ENCODE peak calls at places on chromosomes 5 and 9, in seven cellular contexts. One of them, this sample, is unnamed.
A peak's percentile ranks its signal among the peaks of the same experiment; 100 is the strongest.

GRCh38 chr5:35159370-35159742 is 70.9 kb downstream of the PRLR start:
- DNase-seq in adipocyte: peak; percentile 55
- DNase-seq in hepatocyte: peak; percentile 42
- DNase-seq in tibial artery: no peak
- DNase-seq in GM03348: peak; percentile 12
- DNase-seq in head of caudate nucleus: no peak
- DNase-seq in HFFc6: no peak
- DNase-seq in this sample: no peak

GRCh38 chr5:76601470-76601869 is 21.7 kb downstream of the F2RL2 start:
- DNase-seq in adipocyte: peak; percentile 94
- DNase-seq in hepatocyte: peak; percentile 77
- DNase-seq in tibial artery: no peak
- DNase-seq in GM03348: peak; percentile 74
- DNase-seq in head of caudate nucleus: peak; percentile 48
- DNase-seq in HFFc6: peak; percentile 66
- DNase-seq in this sample: no peak

GRCh38 chr9:33012328-33013068 is 11.1 kb upstream of the APTX start:
- DNase-seq in adipocyte: no peak
- DNase-seq in hepatocyte: no peak
- DNase-seq in tibial artery: no peak
- DNase-seq in GM03348: no peak
- DNase-seq in head of caudate nucleus: no peak
- DNase-seq in HFFc6: no peak
- DNase-seq in this sample: no peak

GRCh38 chr5:150313921-150314716 is 11.4 kb upstream of the ARSI start:
- DNase-seq in adipocyte: no peak
- DNase-seq in hepatocyte: no peak
- DNase-seq in tibial artery: no peak
- DNase-seq in GM03348: no peak
- DNase-seq in head of caudate nucleus: no peak
- DNase-seq in HFFc6: no peak
- DNase-seq in this sample: no peak

GRCh38 chr5:139949710-139950109 is 93.4 kb downstream of the NRG2 start:
- DNase-seq in adipocyte: no peak
- DNase-seq in hepatocyte: no peak
- DNase-seq in tibial artery: no peak
- DNase-seq in GM03348: no peak
- DNase-seq in head of caudate nucleus: no peak
- DNase-seq in HFFc6: no peak
- DNase-seq in this sample: peak; percentile 79

GRCh38 chr5:63820557-63820956 is 141.7 kb downstream of the HTR1A start:
- DNase-seq in adipocyte: no peak
- DNase-seq in hepatocyte: no peak
- DNase-seq in tibial artery: no peak
- DNase-seq in GM03348: no peak
- DNase-seq in head of caudate nucleus: no peak
- DNase-seq in HFFc6: no peak
- DNase-seq in this sample: no peak

GRCh38 chr9:126395439-126396212 is 69.0 kb downstream of the MVB12B start:
- DNase-seq in adipocyte: peak; percentile 51
- DNase-seq in hepatocyte: no peak
- DNase-seq in tibial artery: no peak
- DNase-seq in GM03348: peak; percentile 48
- DNase-seq in head of caudate nucleus: peak; percentile 67
- DNase-seq in HFFc6: peak; percentile 31
- DNase-seq in this sample: peak; percentile 61

GRCh38 chr5:93587919-93588585 is 5.0 kb downstream of the NR2F1 start:
- DNase-seq in adipocyte: no peak
- DNase-seq in hepatocyte: no peak
- DNase-seq in tibial artery: no peak
- DNase-seq in GM03348: no peak
- DNase-seq in head of caudate nucleus: no peak
- DNase-seq in HFFc6: no peak
- DNase-seq in this sample: no peak

GRCh38 chr9:16321461-16322119 is 548.9 kb downstream of the BNC2 start:
- DNase-seq in adipocyte: peak; percentile 19
- DNase-seq in hepatocyte: no peak
- DNase-seq in tibial artery: no peak
- DNase-seq in GM03348: peak; percentile 75
- DNase-seq in head of caudate nucleus: peak; percentile 25
- DNase-seq in HFFc6: peak; percentile 46
- DNase-seq in this sample: no peak

GRCh38 chr5:128213833-128214232 is 130.3 kb downstream of the SLC12A2 start:
- DNase-seq in adipocyte: no peak
- DNase-seq in hepatocyte: no peak
- DNase-seq in tibial artery: no peak
- DNase-seq in GM03348: no peak
- DNase-seq in head of caudate nucleus: no peak
- DNase-seq in HFFc6: no peak
- DNase-seq in this sample: no peak

GRCh38 chr9:24218656-24219055 is 327.0 kb downstream of the IZUMO3 start:
- DNase-seq in adipocyte: peak; percentile 12
- DNase-seq in hepatocyte: no peak
- DNase-seq in tibial artery: no peak
- DNase-seq in GM03348: no peak
- DNase-seq in head of caudate nucleus: no peak
- DNase-seq in HFFc6: no peak
- DNase-seq in this sample: no peak

GRCh38 chr5:32312194-32312681 is 501 bp downstream of the MTMR12 start:
- DNase-seq in adipocyte: peak; percentile 84
- DNase-seq in hepatocyte: peak; percentile 85
- DNase-seq in tibial artery: peak; percentile 84
- DNase-seq in GM03348: peak; percentile 83
- DNase-seq in head of caudate nucleus: peak; percentile 55
- DNase-seq in HFFc6: peak; percentile 57
- DNase-seq in this sample: peak; percentile 20

GRCh38 chr5:36669015-36669651 is 62.7 kb downstream of the SLC1A3 start:
- DNase-seq in adipocyte: no peak
- DNase-seq in hepatocyte: no peak
- DNase-seq in tibial artery: no peak
- DNase-seq in GM03348: no peak
- DNase-seq in head of caudate nucleus: peak; percentile 21
- DNase-seq in HFFc6: no peak
- DNase-seq in this sample: no peak

GRCh38 chr5:177083351-177083750 is 3.4 kb upstream of the FGFR4 start:
- DNase-seq in adipocyte: no peak
- DNase-seq in hepatocyte: peak; percentile 62
- DNase-seq in tibial artery: no peak
- DNase-seq in GM03348: no peak
- DNase-seq in head of caudate nucleus: no peak
- DNase-seq in HFFc6: no peak
- DNase-seq in this sample: no peak

GRCh38 chr5:88833371-88834107 is 49.4 kb downstream of the MEF2C start:
- DNase-seq in adipocyte: peak; percentile 89
- DNase-seq in hepatocyte: peak; percentile 19
- DNase-seq in tibial artery: peak; percentile 78
- DNase-seq in GM03348: peak; percentile 45
- DNase-seq in head of caudate nucleus: peak; percentile 29
- DNase-seq in HFFc6: peak; percentile 20
- DNase-seq in this sample: no peak

GRCh38 chr5:145811834-145812625 is 23.1 kb downstream of the PRELID2 start:
- DNase-seq in adipocyte: peak; percentile 58
- DNase-seq in hepatocyte: peak; percentile 41
- DNase-seq in tibial artery: no peak
- DNase-seq in GM03348: peak; percentile 55
- DNase-seq in head of caudate nucleus: no peak
- DNase-seq in HFFc6: peak; percentile 63
- DNase-seq in this sample: no peak

GRCh38 chr9:94925751-94926456 is 199.4 kb downstream of the AOPEP start:
- DNase-seq in adipocyte: no peak
- DNase-seq in hepatocyte: no peak
- DNase-seq in tibial artery: peak; percentile 53
- DNase-seq in GM03348: no peak
- DNase-seq in head of caudate nucleus: no peak
- DNase-seq in HFFc6: no peak
- DNase-seq in this sample: no peak

GRCh38 chr9:37650873-37651768 is at the start of gene FRMPD1:
- DNase-seq in adipocyte: peak; percentile 75
- DNase-seq in hepatocyte: peak; percentile 90
- DNase-seq in tibial artery: no peak
- DNase-seq in GM03348: peak; percentile 88
- DNase-seq in head of caudate nucleus: peak; percentile 47
- DNase-seq in HFFc6: no peak
- DNase-seq in this sample: no peak

GRCh38 chr5:171647900-171648253 is 137.7 kb upstream of the SMIM23 start:
- DNase-seq in adipocyte: no peak
- DNase-seq in hepatocyte: no peak
- DNase-seq in tibial artery: no peak
- DNase-seq in GM03348: no peak
- DNase-seq in head of caudate nucleus: no peak
- DNase-seq in HFFc6: no peak
- DNase-seq in this sample: no peak

GRCh38 chr9:77460938-77461337 is 187.2 kb downstream of the GNA14 start:
- DNase-seq in adipocyte: no peak
- DNase-seq in hepatocyte: no peak
- DNase-seq in tibial artery: no peak
- DNase-seq in GM03348: no peak
- DNase-seq in head of caudate nucleus: no peak
- DNase-seq in HFFc6: no peak
- DNase-seq in this sample: no peak

GRCh38 chr5:52674815-52675545 is 112.7 kb upstream of the ITGA1 start:
- DNase-seq in adipocyte: peak; percentile 78
- DNase-seq in hepatocyte: no peak
- DNase-seq in tibial artery: no peak
- DNase-seq in GM03348: peak; percentile 27
- DNase-seq in head of caudate nucleus: no peak
- DNase-seq in HFFc6: peak; percentile 85
- DNase-seq in this sample: no peak

GRCh38 chr5:10524376-10525123 is 39.3 kb upstream of the ANKRD33B start:
- DNase-seq in adipocyte: peak; percentile 68
- DNase-seq in hepatocyte: no peak
- DNase-seq in tibial artery: peak; percentile 29
- DNase-seq in GM03348: peak; percentile 93
- DNase-seq in head of caudate nucleus: peak; percentile 61
- DNase-seq in HFFc6: peak; percentile 89
- DNase-seq in this sample: no peak

GRCh38 chr9:113677057-113677456 is 199.1 kb upstream of the ZNF618 start:
- DNase-seq in adipocyte: peak; percentile 25
- DNase-seq in hepatocyte: no peak
- DNase-seq in tibial artery: no peak
- DNase-seq in GM03348: peak; percentile 35
- DNase-seq in head of caudate nucleus: no peak
- DNase-seq in HFFc6: no peak
- DNase-seq in this sample: no peak

GRCh38 chr9:98564714-98565113 is 144.0 kb downstream of the GABBR2 start:
- DNase-seq in adipocyte: no peak
- DNase-seq in hepatocyte: no peak
- DNase-seq in tibial artery: no peak
- DNase-seq in GM03348: no peak
- DNase-seq in head of caudate nucleus: no peak
- DNase-seq in HFFc6: no peak
- DNase-seq in this sample: no peak

GRCh38 chr5:135204151-135204600 is 170.1 kb upstream of the PITX1 start:
- DNase-seq in adipocyte: peak; percentile 55
- DNase-seq in hepatocyte: no peak
- DNase-seq in tibial artery: no peak
- DNase-seq in GM03348: no peak
- DNase-seq in head of caudate nucleus: no peak
- DNase-seq in HFFc6: peak; percentile 34
- DNase-seq in this sample: no peak

GRCh38 chr9:81145331-81145963 is 543.9 kb downstream of the TLE1 start:
- DNase-seq in adipocyte: no peak
- DNase-seq in hepatocyte: no peak
- DNase-seq in tibial artery: no peak
- DNase-seq in GM03348: no peak
- DNase-seq in head of caudate nucleus: no peak
- DNase-seq in HFFc6: no peak
- DNase-seq in this sample: no peak

GRCh38 chr5:124735169-124735858 is 11.1 kb downstream of the ZNF608 start:
- DNase-seq in adipocyte: peak; percentile 93
- DNase-seq in hepatocyte: peak; percentile 80
- DNase-seq in tibial artery: no peak
- DNase-seq in GM03348: peak; percentile 63
- DNase-seq in head of caudate nucleus: no peak
- DNase-seq in HFFc6: peak; percentile 44
- DNase-seq in this sample: no peak

GRCh38 chr5:147400836-147401235 is 109.0 kb downstream of the DPYSL3 start:
- DNase-seq in adipocyte: no peak
- DNase-seq in hepatocyte: no peak
- DNase-seq in tibial artery: no peak
- DNase-seq in GM03348: no peak
- DNase-seq in head of caudate nucleus: no peak
- DNase-seq in HFFc6: no peak
- DNase-seq in this sample: no peak

GRCh38 chr5:92835712-92836111 is 745.3 kb downstream of the NR2F1-AS1 start:
- DNase-seq in adipocyte: peak; percentile 36
- DNase-seq in hepatocyte: no peak
- DNase-seq in tibial artery: no peak
- DNase-seq in GM03348: no peak
- DNase-seq in head of caudate nucleus: no peak
- DNase-seq in HFFc6: no peak
- DNase-seq in this sample: no peak

GRCh38 chr9:134176599-134176968 is 12.2 kb upstream of the RNU6ATAC start:
- DNase-seq in adipocyte: no peak
- DNase-seq in hepatocyte: no peak
- DNase-seq in tibial artery: no peak
- DNase-seq in GM03348: no peak
- DNase-seq in head of caudate nucleus: no peak
- DNase-seq in HFFc6: no peak
- DNase-seq in this sample: no peak

GRCh38 chr5:131795879-131796792 is 681 bp downstream of the FNIP1 start:
- DNase-seq in adipocyte: peak; percentile 89
- DNase-seq in hepatocyte: peak; percentile 76
- DNase-seq in tibial artery: peak; percentile 92
- DNase-seq in GM03348: peak; percentile 84
- DNase-seq in head of caudate nucleus: peak; percentile 75
- DNase-seq in HFFc6: peak; percentile 61
- DNase-seq in this sample: peak; percentile 89

GRCh38 chr9:112717669-112718331 is at the start of gene INIP:
- DNase-seq in adipocyte: peak; percentile 97
- DNase-seq in hepatocyte: peak; percentile 98
- DNase-seq in tibial artery: peak; percentile 97
- DNase-seq in GM03348: peak; percentile 98
- DNase-seq in head of caudate nucleus: peak; percentile 99
- DNase-seq in HFFc6: peak; percentile 96
- DNase-seq in this sample: peak; percentile 91

GRCh38 chr5:132293992-132294727 is at the start of gene SLC22A4:
- DNase-seq in adipocyte: peak; percentile 94
- DNase-seq in hepatocyte: peak; percentile 95
- DNase-seq in tibial artery: peak; percentile 96
- DNase-seq in GM03348: peak; percentile 96
- DNase-seq in head of caudate nucleus: peak; percentile 92
- DNase-seq in HFFc6: peak; percentile 94
- DNase-seq in this sample: peak; percentile 91

GRCh38 chr9:135905380-135906282 is 1.7 kb downstream of the CAMSAP1 start:
- DNase-seq in adipocyte: peak; percentile 69
- DNase-seq in hepatocyte: peak; percentile 57
- DNase-seq in tibial artery: no peak
- DNase-seq in GM03348: no peak
- DNase-seq in head of caudate nucleus: no peak
- DNase-seq in HFFc6: no peak
- DNase-seq in this sample: no peak

GRCh38 chr9:22528485-22528884 is 81.9 kb downstream of the DMRTA1 start:
- DNase-seq in adipocyte: peak; percentile 74
- DNase-seq in hepatocyte: peak; percentile 8
- DNase-seq in tibial artery: no peak
- DNase-seq in GM03348: peak; percentile 3
- DNase-seq in head of caudate nucleus: no peak
- DNase-seq in HFFc6: peak; percentile 21
- DNase-seq in this sample: no peak

GRCh38 chr5:80654054-80654390 is 430 bp upstream of the MSH3 start:
- DNase-seq in adipocyte: peak; percentile 12
- DNase-seq in hepatocyte: peak; percentile 49
- DNase-seq in tibial artery: no peak
- DNase-seq in GM03348: peak; percentile 4
- DNase-seq in head of caudate nucleus: no peak
- DNase-seq in HFFc6: no peak
- DNase-seq in this sample: no peak

GRCh38 chr9:2291980-2292704 is 277.0 kb downstream of the SMARCA2 start:
- DNase-seq in adipocyte: peak; percentile 10
- DNase-seq in hepatocyte: peak; percentile 35
- DNase-seq in tibial artery: no peak
- DNase-seq in GM03348: peak; percentile 15
- DNase-seq in head of caudate nucleus: no peak
- DNase-seq in HFFc6: no peak
- DNase-seq in this sample: peak; percentile 91

GRCh38 chr9:134288731-134289130 is 37.5 kb upstream of the RXRA start:
- DNase-seq in adipocyte: no peak
- DNase-seq in hepatocyte: no peak
- DNase-seq in tibial artery: no peak
- DNase-seq in GM03348: no peak
- DNase-seq in head of caudate nucleus: no peak
- DNase-seq in HFFc6: no peak
- DNase-seq in this sample: no peak